ENCODE peak calls at places on chromosomes 7 and 10, in eight cellular contexts. R, O, V, H, L, A, W and K are unnamed samples.

GRCh38 chr10:110006358-110007170 is 1.2 kb upstream of the ADD3 start:
- DNase-seq in V (peak; percentile 70), O (peak; percentile 70), R (no peak), W (peak; percentile 18), L (no peak), A (peak; percentile 17), H (no peak), K (peak; percentile 48)

GRCh38 chr7:124480074-124480820 is 285.3 kb downstream of the GPR37 start:
- DNase-seq in L (no peak), H (no peak), A (no peak), W (no peak), R (no peak), V (no peak), O (no peak), K (no peak)

GRCh38 chr10:101467286-101467770 is 113.4 kb downstream of the BTRC start:
- DNase-seq in L (peak; percentile 23), R (peak; percentile 76), O (peak; percentile 78), H (peak; percentile 38), A (no peak), V (peak; percentile 20), W (peak; percentile 29), K (peak; percentile 86)

GRCh38 chr7:142720981-142721380 is 28.3 kb upstream of the PRSS1 start:
- DNase-seq in A (no peak), R (no peak), H (no peak), O (no peak), V (no peak), L (no peak), W (no peak), K (no peak)

GRCh38 chr7:135716677-135717238 is 11.2 kb downstream of the SLC13A4 start:
- DNase-seq in V (no peak), W (no peak), R (no peak), A (no peak), O (peak; percentile 88), L (no peak), H (no peak), K (no peak)

GRCh38 chr10:49608925-49609282 is 1.2 kb upstream of the SLC18A3 start:
- DNase-seq in R (no peak), H (no peak), A (no peak), V (no peak), L (no peak), O (no peak), W (no peak), K (no peak)

GRCh38 chr7:155166108-155166507 is 96.0 kb downstream of the HTR5A start:
- DNase-seq in L (no peak), H (no peak), W (no peak), A (no peak), R (no peak), V (no peak), O (no peak), K (no peak)

GRCh38 chr7:129782257-129783096 is 170.3 kb downstream of the UBE2H start:
- DNase-seq in A (no peak), H (no peak), L (no peak), V (no peak), O (no peak), R (no peak), W (no peak), K (no peak)

GRCh38 chr7:17913250-17913649 is 27.0 kb downstream of the SNX13 start:
- DNase-seq in A (no peak), V (no peak), H (no peak), L (no peak), W (no peak), R (no peak), O (no peak), K (no peak)

GRCh38 chr7:103821105-103821504 is 168.4 kb downstream of the RELN start:
- DNase-seq in H (no peak), V (no peak), A (no peak), R (no peak), W (no peak), O (no peak), L (no peak), K (no peak)

DNA sequence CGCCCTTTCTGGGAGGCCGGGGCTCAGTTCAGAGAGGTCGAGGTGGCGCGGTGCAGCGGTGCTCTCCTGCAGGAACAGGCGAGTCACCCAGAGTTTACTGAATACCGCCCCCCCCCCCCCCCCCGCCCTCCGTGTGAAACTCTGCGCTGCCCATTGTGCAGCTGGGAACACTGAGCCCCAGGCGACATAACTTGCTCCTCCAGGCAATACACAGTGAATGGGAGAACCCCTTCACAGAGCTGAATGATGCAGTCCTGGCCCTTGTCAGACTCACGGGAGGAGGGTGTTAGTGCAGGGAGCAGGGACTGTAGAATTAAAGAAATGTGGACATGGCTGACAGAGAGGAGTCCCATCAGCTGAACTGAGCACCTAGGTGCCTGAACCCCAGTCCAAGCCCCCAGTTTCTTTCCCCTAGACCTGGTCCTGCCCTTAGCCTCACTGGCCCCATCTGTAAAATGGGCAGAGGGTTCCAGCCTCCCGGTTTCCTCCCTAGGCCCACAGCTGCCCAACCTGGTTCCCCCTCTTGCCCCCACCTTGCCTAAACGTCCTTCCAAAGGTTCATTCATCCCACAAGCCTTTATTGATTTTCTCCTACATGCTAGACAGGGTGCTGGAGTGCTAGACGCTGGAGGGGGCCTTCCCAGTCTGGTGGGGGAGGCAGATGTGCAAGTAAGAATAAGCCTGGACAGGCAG is 846 bp upstream of the LOXL4 start:
- DNase-seq in H (no peak), A (no peak), V (no peak), L (no peak), O (no peak), R (no peak), W (peak; percentile 52), K (no peak)
- TF ChIP-seq POLR2A in H (no peak), A (no peak), V (no peak), L (no peak), O (no peak), R (no peak), W (no peak), K (no peak)

GRCh38 chr7:519429-519973 is at the start of gene PDGFA:
- DNase-seq in R (no peak), W (peak; percentile 77), A (no peak), V (no peak), H (peak; percentile 46), L (no peak), O (peak; percentile 39), K (peak; percentile 35)
- TF ChIP-seq POLR2A in R (no peak), W (peak; percentile 93), A (peak; percentile 67), V (no peak), H (no peak), L (no peak), O (peak; percentile 12), K (no peak)

GRCh38 chr7:92560602-92561001 is 29.6 kb downstream of the FAM133B start:
- DNase-seq in W (no peak), O (peak; percentile 15), H (no peak), L (no peak), V (no peak), R (no peak), A (no peak), K (peak; percentile 75)

GRCh38 chr7:92557808-92558362 is 29.3 kb downstream of the RBM48 start:
- DNase-seq in R (no peak), W (no peak), H (no peak), L (no peak), V (no peak), O (no peak), A (no peak), K (no peak)

DNA sequence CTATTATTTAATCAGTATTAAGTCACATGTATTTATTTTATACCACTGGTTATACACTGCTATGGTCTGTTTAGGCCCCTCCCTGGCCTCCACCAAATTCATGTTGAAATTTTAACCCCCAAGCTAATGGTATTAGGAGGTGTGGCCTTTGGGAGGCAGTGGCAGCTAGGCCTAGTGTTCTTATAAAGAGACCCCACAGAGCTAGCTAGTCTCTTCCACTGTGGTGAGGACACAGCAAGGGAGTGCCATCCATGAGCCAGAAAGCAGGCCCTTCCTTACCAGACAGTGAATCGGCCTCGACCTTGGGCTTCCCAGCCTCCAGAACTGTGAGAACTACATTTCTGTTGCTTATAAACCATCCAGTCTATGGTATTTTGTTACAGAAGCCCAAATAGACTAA is 28.7 kb downstream of the RBM48 start:
- DNase-seq in W (no peak), L (no peak), H (no peak), R (no peak), A (no peak), O (no peak), V (no peak), K (no peak)
- TF ChIP-seq POLR2A in W (no peak), L (no peak), H (no peak), R (no peak), A (no peak), O (no peak), V (no peak), K (no peak)

GRCh38 chr7:34673066-34673465 is 15.0 kb downstream of the NPSR1 start:
- DNase-seq in O (no peak), L (no peak), V (no peak), W (no peak), R (no peak), A (no peak), H (no peak), K (no peak)

GRCh38 chr7:34675749-34676374 is 17.8 kb downstream of the NPSR1 start:
- DNase-seq in O (no peak), W (peak; percentile 25), L (peak; percentile 9), V (no peak), H (no peak), A (no peak), R (peak; percentile 13), K (peak; percentile 1)

GRCh38 chr7:34677491-34677890 is 19.5 kb downstream of the NPSR1 start:
- DNase-seq in V (no peak), O (no peak), H (no peak), W (no peak), A (no peak), R (no peak), L (no peak), K (no peak)

GRCh38 chr7:34672430-34672829 is 14.4 kb downstream of the NPSR1 start:
- DNase-seq in R (no peak), O (peak; percentile 17), W (peak; percentile 24), H (no peak), A (no peak), L (no peak), V (no peak), K (no peak)
- TF ChIP-seq POLR2A in R (no peak), O (no peak), W (no peak), H (no peak), A (no peak), L (no peak), V (no peak), K (no peak)

DNA sequence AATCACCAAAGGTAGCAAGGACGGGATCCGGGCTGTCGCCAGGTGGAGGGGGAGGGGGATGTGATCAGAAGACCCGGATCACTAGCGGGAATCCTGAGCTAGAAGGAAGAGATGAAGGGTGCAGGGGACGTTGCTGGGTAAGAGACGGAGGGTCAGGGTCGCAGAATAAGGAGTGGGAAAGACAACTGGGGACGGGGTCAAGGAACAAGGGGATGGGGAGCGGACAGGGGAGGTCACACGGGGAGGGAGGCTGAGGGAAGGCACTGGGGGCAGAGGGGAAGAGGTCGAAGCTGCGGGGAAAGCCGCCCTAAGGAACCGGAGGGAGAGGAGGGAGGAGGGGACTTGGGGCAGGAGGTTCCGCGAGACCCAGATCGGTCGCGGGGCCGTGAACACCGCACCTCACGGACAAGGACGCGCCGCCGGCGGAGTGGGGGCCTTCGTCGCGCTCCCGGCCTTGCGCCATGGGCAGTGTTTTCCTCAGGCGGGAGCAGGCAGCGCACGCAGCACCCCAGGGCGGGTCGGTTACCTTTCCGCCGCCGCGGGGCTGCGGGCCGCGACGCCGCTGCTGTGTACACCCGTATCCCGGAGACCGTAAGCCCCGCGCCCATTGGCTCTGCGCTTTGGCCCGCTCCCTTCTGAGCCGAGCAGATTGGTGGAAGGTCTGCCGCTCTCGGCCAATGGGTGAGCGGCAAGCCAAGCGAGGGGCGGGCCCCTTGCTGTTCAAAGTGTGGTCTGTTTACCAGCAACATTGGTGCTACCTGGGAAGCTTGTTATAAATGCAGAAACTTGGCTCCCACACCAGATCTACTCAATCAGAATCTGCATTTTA is at the start of gene CFAP43:
- DNase-seq in O (peak; percentile 91), L (peak; percentile 75), W (peak; percentile 100), V (peak; percentile 98), R (peak; percentile 96), A (peak; percentile 97), H (peak; percentile 99), K (peak; percentile 99)
- TF ChIP-seq POLR2A in O (no peak), L (peak; percentile 39), W (peak; percentile 67), V (no peak), R (no peak), A (no peak), H (no peak), K (peak; percentile 93)

GRCh38 chr7:16753932-16754571 is 497 bp downstream of the TSPAN13 start:
- DNase-seq in H (peak; percentile 56), R (no peak), O (peak; percentile 10), A (no peak), L (no peak), W (no peak), V (no peak), K (peak; percentile 71)
- TF ChIP-seq POLR2A in H (no peak), R (no peak), O (no peak), A (no peak), L (no peak), W (no peak), V (no peak), K (peak; percentile 37)